ENCODE peak calls at places on chromosome 5, in seven cellular contexts. T, O, H, G, D, W and N are unnamed samples.

GRCh38 chr5:53261245-53261644 is 151.7 kb upstream of the MOCS2 start:
- DNase-seq in T (no peak), O (peak), H (no peak), G (no peak), D (no peak), W (no peak), N (no peak)

GRCh38 chr5:9505215-9505614 is 40.7 kb downstream of the SEMA5A start:
- DNase-seq in T (no peak), O (peak), H (no peak), G (no peak), D (no peak), W (no peak), N (no peak)

GRCh38 chr5:41200506-41200905 is 12.8 kb downstream of the C6 start:
- DNase-seq in T (no peak), O (peak), H (no peak), G (no peak), D (no peak), W (no peak), N (no peak)

GRCh38 chr5:91383956-91384300 is 811 bp upstream of the ARRDC3 start:
- DNase-seq in T (no peak), O (peak), H (no peak), G (no peak), D (no peak), W (no peak), N (no peak)

GRCh38 chr5:91382530-91383026 is 539 bp downstream of the ARRDC3 start:
- DNase-seq in T (no peak), O (peak), H (no peak), G (peak), D (peak), W (peak), N (peak)

GRCh38 chr5:104385901-104386300 is 823.3 kb upstream of the NUDT12 start:
- DNase-seq in T (no peak), O (peak), H (no peak), G (no peak), D (no peak), W (no peak), N (no peak)

GRCh38 chr5:175381116-175381515 is 62.9 kb downstream of the DRD1 start:
- DNase-seq in T (no peak), O (no peak), H (no peak), G (no peak), D (no peak), W (no peak), N (no peak)

GRCh38 chr5:151040211-151040747 is 19.9 kb downstream of the GPX3 start:
- DNase-seq in T (no peak), O (peak), H (no peak), G (no peak), D (peak), W (no peak), N (no peak)

GRCh38 chr5:14809369-14810144 is 62.0 kb downstream of the ANKH start:
- DNase-seq in T (no peak), O (peak), H (peak), G (peak), D (no peak), W (no peak), N (peak)

GRCh38 chr5:127959152-127959764 is 124.3 kb upstream of the SLC12A2 start:
- DNase-seq in T (no peak), O (peak), H (no peak), G (no peak), D (no peak), W (peak), N (no peak)

GRCh38 chr5:54520940-54521339 is 3.4 kb downstream of the SNX18 start:
- DNase-seq in T (no peak), O (peak), H (no peak), G (no peak), D (no peak), W (no peak), N (no peak)

GRCh38 chr5:132688536-132689409 is 15.0 kb downstream of the IL4 start:
- DNase-seq in T (no peak), O (peak), H (no peak), G (no peak), D (no peak), W (no peak), N (no peak)

GRCh38 chr5:53378590-53379247 is 101.7 kb upstream of the FST start:
- DNase-seq in T (no peak), O (peak), H (no peak), G (no peak), D (no peak), W (no peak), N (no peak)

GRCh38 chr5:153151558-153151957 is 338.9 kb upstream of the GRIA1 start:
- DNase-seq in T (no peak), O (no peak), H (no peak), G (no peak), D (no peak), W (no peak), N (no peak)

GRCh38 chr5:98784411-98784810 is 10.9 kb downstream of the RGMB start:
- DNase-seq in T (no peak), O (no peak), H (no peak), G (no peak), D (no peak), W (no peak), N (no peak)

GRCh38 chr5:62386824-62387223 is 16.9 kb downstream of the DIMT1 start:
- DNase-seq in T (no peak), O (peak), H (no peak), G (no peak), D (no peak), W (no peak), N (no peak)

GRCh38 chr5:14534773-14535172 is 46.8 kb upstream of the OTULINL start:
- DNase-seq in T (no peak), O (peak), H (no peak), G (no peak), D (no peak), W (no peak), N (no peak)

GRCh38 chr5:57692582-57693487 is 210.2 kb upstream of the ACTBL2 start:
- DNase-seq in T (peak), O (peak), H (no peak), G (no peak), D (peak), W (no peak), N (no peak)

GRCh38 chr5:74225587-74225986 is 414.9 kb downstream of the ENC1 start:
- DNase-seq in T (no peak), O (no peak), H (no peak), G (no peak), D (no peak), W (no peak), N (no peak)

GRCh38 chr5:61202213-61202612 is 39.9 kb upstream of the SMIM15 start:
- DNase-seq in T (no peak), O (no peak), H (no peak), G (no peak), D (no peak), W (no peak), N (no peak)

GRCh38 chr5:141870226-141870625 is 8.0 kb downstream of the PCDH1 start:
- DNase-seq in T (no peak), O (no peak), H (no peak), G (no peak), D (no peak), W (no peak), N (no peak)

GRCh38 chr5:91641730-91642350 is 258.7 kb upstream of the ARRDC3 start:
- DNase-seq in T (no peak), O (peak), H (no peak), G (no peak), D (no peak), W (peak), N (no peak)